ENCODE peak calls at places on chromosomes 7 and 10, in six cellular contexts. J is K562, M is A549, H is GM12878, P is HepG2, C is HEK293T. F is an unnamed sample.
A peak's percentile ranks its signal among the peaks of the same experiment; 100 is the strongest.

GRCh38 chr10:22854935-22855421 is 72.9 kb upstream of the ARMC3 start:
- DNase-seq in J (peak; percentile 61), M (no peak), H (no peak), P (no peak), C (no peak), F (peak; percentile 27)

GRCh38 chr10:4498763-4499251 is 327.2 kb upstream of the AKR1E2 start:
- DNase-seq in J (no peak), M (no peak), H (no peak), P (no peak), C (no peak), F (peak; percentile 94)

GRCh38 chr10:89503633-89504345 is 31.6 kb downstream of the SLC16A12 start:
- DNase-seq in J (no peak), M (no peak), H (no peak), P (no peak), C (no peak), F (peak; percentile 19)

GRCh38 chr10:113386005-113386404 is 166.8 kb upstream of the HABP2 start:
- DNase-seq in J (no peak), M (peak; percentile 12), H (no peak), P (peak; percentile 3), C (no peak), F (peak; percentile 56)

GRCh38 chr10:75401569-75402485 is at the start of gene ZNF503:
- DNase-seq in J (peak; percentile 71), M (peak; percentile 98), H (peak; percentile 27), P (peak; percentile 98), C (peak; percentile 79), F (peak; percentile 97)

GRCh38 chr10:48518926-48519730 is 85.7 kb downstream of the ARHGAP22 start:
- DNase-seq in J (no peak), M (no peak), H (no peak), P (no peak), C (no peak), F (no peak)

GRCh38 chr10:46558411-46559185 is 2.1 kb upstream of the GPRIN2 start:
- DNase-seq in J (no peak), M (peak; percentile 63), H (no peak), P (peak; percentile 40), C (no peak), F (no peak)

GRCh38 chr10:62637249-62638061 is 167.1 kb upstream of the ADO start:
- DNase-seq in J (no peak), M (no peak), H (peak; percentile 81), P (peak; percentile 7), C (no peak), F (peak; percentile 61)

GRCh38 chr7:414681-415560 is 104.7 kb downstream of the PDGFA start:
- DNase-seq in J (no peak), M (no peak), H (no peak), P (no peak), C (no peak), F (no peak)

GRCh38 chr7:159083698-159084068 is 61.0 kb downstream of the VIPR2 start:
- DNase-seq in J (no peak), M (no peak), H (no peak), P (no peak), C (no peak), F (no peak)

GRCh38 chr7:123538189-123538714 is 3.9 kb upstream of the IQUB start:
- DNase-seq in J (peak; percentile 56), M (no peak), H (no peak), P (no peak), C (no peak), F (peak; percentile 90)

GRCh38 chr7:103423467-103424179 is 22.4 kb downstream of the SLC26A5 start:
- DNase-seq in J (no peak), M (no peak), H (no peak), P (no peak), C (no peak), F (no peak)

GRCh38 chr7:51324206-51324884 is 7.7 kb upstream of the COBL start:
- DNase-seq in J (no peak), M (no peak), H (no peak), P (no peak), C (no peak), F (no peak)

GRCh38 chr10:70974351-70974901 is 86.1 kb upstream of the PCBD1 start:
- DNase-seq in J (peak; percentile 26), M (peak; percentile 49), H (no peak), P (no peak), C (no peak), F (peak; percentile 4)

GRCh38 chr10:37490266-37490665 is 364.9 kb downstream of the ANKRD30A start:
- DNase-seq in J (no peak), M (peak; percentile 13), H (no peak), P (no peak), C (no peak), F (no peak)

GRCh38 chr7:11533229-11533820 is 298.7 kb downstream of the THSD7A start:
- DNase-seq in J (no peak), M (no peak), H (no peak), P (no peak), C (no peak), F (no peak)

GRCh38 chr10:132584081-132584480 is 46.5 kb downstream of the INPP5A start:
- DNase-seq in J (no peak), M (no peak), H (no peak), P (no peak), C (no peak), F (no peak)

GRCh38 chr7:129777993-129778769 is 166.7 kb downstream of the NRF1 start:
- DNase-seq in J (no peak), M (no peak), H (no peak), P (no peak), C (no peak), F (no peak)

GRCh38 chr10:82536668-82537067 is 661.7 kb downstream of the NRG3 start:
- DNase-seq in J (no peak), M (no peak), H (no peak), P (no peak), C (no peak), F (no peak)

GRCh38 chr7:26508917-26509316 is 217.3 kb downstream of the SNX10 start:
- DNase-seq in J (no peak), M (no peak), H (no peak), P (no peak), C (no peak), F (no peak)

DNA sequence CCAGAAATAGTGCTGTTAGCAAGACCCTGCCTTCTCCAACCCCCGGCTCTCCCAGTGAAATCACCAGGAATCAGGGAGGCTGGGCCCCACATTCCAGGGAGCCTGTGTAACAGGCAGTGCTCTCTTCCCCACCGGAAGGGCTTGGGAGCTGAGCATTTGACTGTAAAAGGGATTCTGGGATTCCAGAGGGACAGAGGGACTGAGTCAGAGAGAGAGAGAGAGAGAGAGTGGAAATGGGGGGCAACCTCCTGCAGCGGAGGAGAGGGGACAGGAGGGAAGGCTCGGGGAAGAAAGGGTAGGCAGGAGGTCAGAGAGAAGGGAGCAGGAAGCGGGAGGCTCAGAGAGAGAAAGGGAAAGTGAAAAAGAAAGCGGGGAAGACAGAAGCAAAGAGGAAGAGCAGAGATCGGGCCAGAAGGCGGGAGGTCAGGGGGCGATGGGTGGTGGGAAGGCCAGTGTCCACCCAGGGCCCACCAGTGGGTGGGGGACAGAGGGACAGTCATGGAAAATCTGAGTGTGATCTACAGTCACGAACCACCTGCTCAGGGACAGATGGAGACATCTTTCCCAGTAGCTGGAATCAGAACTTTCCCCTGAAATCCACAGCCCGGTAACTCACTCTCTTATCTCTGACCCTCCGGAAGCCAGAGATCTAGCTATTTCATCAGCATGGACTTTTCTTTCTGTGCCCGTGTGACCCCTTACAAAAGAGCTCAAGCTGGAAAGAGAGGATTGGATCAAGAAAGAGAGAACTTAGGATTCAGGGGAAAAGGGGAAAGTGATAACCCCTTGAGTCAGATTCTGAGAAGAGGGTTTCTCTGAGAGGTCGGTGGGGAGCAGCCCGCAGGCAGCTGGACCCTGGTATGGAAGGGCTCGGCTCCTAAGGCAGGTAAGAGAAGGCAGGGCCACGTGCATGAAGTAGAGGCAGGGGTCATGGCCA is 4.6 kb upstream of the SERPINE1 start:
- DNase-seq in J (no peak), M (peak; percentile 89), H (no peak), P (peak; percentile 93), C (no peak), F (peak; percentile 99)
- TF ChIP-seq BHLHE40 in J (no peak), M (no peak), H (no peak), P (peak; percentile 32), C (no peak), F (no peak)

GRCh38 chr7:150375662-150376521 is 3.2 kb upstream of the ZNF775 start:
- DNase-seq in J (no peak), M (no peak), H (no peak), P (no peak), C (no peak), F (no peak)
- TF ChIP-seq BHLHE40 in J (no peak), M (no peak), H (peak; percentile 17), P (no peak), C (no peak), F (no peak)

GRCh38 chr10:11012880-11013279 is 4.8 kb upstream of the CELF2 start:
- DNase-seq in J (no peak), M (no peak), H (no peak), P (no peak), C (no peak), F (no peak)

GRCh38 chr10:11010582-11010981 is 7.1 kb upstream of the CELF2 start:
- DNase-seq in J (no peak), M (no peak), H (no peak), P (no peak), C (no peak), F (no peak)

GRCh38 chr10:11012476-11012875 is 5.2 kb upstream of the CELF2 start:
- DNase-seq in J (no peak), M (no peak), H (no peak), P (no peak), C (no peak), F (no peak)

GRCh38 chr10:11011966-11012365 is 5.7 kb upstream of the CELF2 start:
- DNase-seq in J (no peak), M (no peak), H (no peak), P (no peak), C (no peak), F (no peak)

DNA sequence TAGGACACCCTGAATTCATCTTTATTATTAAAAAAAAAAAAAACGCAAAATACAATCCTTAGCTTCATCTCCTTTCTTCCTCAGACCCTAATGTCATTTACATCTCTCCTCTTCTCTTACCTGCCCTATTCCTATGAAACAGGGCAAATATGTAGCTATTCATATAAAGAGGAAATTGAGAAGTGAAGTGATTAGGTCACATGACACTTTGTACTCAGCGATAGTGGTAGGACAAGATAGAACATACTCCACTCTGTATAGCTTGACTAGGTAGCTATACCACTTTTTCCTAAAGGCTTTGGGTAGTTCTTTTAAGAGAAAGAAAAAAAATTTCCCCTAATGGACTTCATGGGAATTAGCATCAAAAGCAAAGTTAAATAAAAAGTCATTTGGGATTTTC is 6.2 kb upstream of the CELF2 start:
- DNase-seq in J (no peak), M (no peak), H (no peak), P (no peak), C (no peak), F (no peak)
- TF ChIP-seq BHLHE40 in J (no peak), M (no peak), H (no peak), P (no peak), C (no peak), F (no peak)

DNA sequence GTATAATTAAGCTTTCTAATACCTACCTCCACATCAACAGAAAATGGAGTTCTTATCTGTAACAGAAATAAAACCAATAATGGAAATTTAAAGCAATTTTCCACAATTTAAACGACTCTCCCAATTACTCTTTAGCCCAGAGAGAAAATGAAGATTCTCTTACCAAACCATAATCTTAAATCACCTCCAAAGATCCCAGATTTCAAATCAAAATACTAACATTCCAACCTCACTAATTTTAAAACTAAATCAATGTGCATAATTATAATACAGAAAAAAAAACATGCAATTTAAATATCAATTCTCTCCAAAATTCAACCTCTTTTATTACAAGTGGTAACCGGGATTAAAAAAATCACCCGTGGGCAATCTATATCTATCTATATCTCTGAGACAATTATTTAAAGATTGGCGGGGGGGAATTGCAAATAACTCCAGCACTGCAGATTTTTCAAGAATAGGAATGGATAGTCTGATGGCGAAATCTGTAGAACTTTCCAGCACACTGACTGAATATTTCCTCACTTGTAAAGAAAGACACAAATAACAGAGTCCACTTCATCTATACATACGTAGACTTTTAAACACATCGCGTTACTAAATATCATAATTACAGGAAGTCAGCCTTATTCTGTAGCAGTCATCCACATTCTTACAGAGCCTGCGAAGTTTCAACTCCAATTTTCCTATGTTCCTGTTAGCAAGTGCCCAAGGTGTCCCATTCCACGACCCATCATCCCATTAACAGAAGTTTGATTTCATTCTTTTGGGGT is 1.3 kb downstream of the HERC4 start:
- DNase-seq in J (no peak), M (no peak), H (no peak), P (no peak), C (no peak), F (peak; percentile 31)
- TF ChIP-seq BHLHE40 in J (no peak), M (no peak), H (no peak), P (no peak), C (no peak), F (no peak)

F was measured in IMR-90.